ENCODE peak calls at places on chromosomes 4 and X, in six cellular contexts. A is HCT116, N is K562, T is IMR-90, E is GM12878, W is HepG2. I is an unnamed sample.

GRCh38 chr4:45199736-45200135 is 473.4 kb upstream of the GNPDA2 start:
- DNase-seq in W (no peak), E (no peak), T (no peak), N (no peak), A (no peak), I (no peak)

GRCh38 chrX:119688856-119689455 is 4.0 kb downstream of the SEPTIN6 start:
- DNase-seq in E (no peak), N (no peak), A (no peak), W (no peak), T (no peak), I (no peak)

GRCh38 chr4:128570380-128570779 is 239.1 kb upstream of the JADE1 start:
- DNase-seq in W (no peak), N (peak), T (peak), E (no peak), A (no peak), I (peak)

GRCh38 chr4:83828601-83829000 is 292.7 kb downstream of the GPAT3 start:
- DNase-seq in A (no peak), E (no peak), T (peak), N (no peak), W (no peak), I (no peak)

GRCh38 chrX:123361371-123361770 is 177.3 kb downstream of the GRIA3 start:
- DNase-seq in W (no peak), A (no peak), N (no peak), E (no peak), T (no peak), I (no peak)

GRCh38 chr4:106569151-106570029 is 200.8 kb upstream of the GIMD1 start:
- DNase-seq in T (peak), W (no peak), N (no peak), A (no peak), E (no peak), I (no peak)

GRCh38 chr4:68987007-68987406 is 35.4 kb upstream of the UGT2A3 start:
- DNase-seq in E (peak), N (no peak), A (no peak), T (no peak), W (no peak), I (no peak)

GRCh38 chrX:29617276-29617675 is 598.1 kb upstream of the MAGEB2 start:
- DNase-seq in E (no peak), N (no peak), A (no peak), T (peak), W (no peak), I (no peak)

GRCh38 chr4:68283714-68284113 is 38.2 kb upstream of the TMPRSS11B start:
- DNase-seq in N (no peak), E (no peak), W (no peak), A (no peak), T (no peak), I (no peak)

GRCh38 chrX:33336783-33337182 is 125.4 kb upstream of the DMD start:
- DNase-seq in N (no peak), A (no peak), E (no peak), W (peak), T (peak), I (peak)

GRCh38 chr4:90979551-90979950 is 852.4 kb downstream of the CCSER1 start:
- DNase-seq in E (no peak), N (no peak), W (no peak), A (no peak), T (no peak), I (no peak)

GRCh38 chrX:12984629-12985303 is 9.9 kb downstream of the TMSB4X start:
- DNase-seq in E (no peak), T (peak), N (peak), A (peak), W (no peak), I (peak)

GRCh38 chr4:127997534-127998388 is 32.6 kb downstream of the ABHD18 start:
- DNase-seq in T (peak), E (peak), W (no peak), A (no peak), N (no peak), I (no peak)

GRCh38 chrX:9646471-9647038 is 119.1 kb downstream of the GPR143 start:
- DNase-seq in A (no peak), N (peak), T (peak), E (no peak), W (no peak), I (peak)

GRCh38 chr4:139246166-139246565 is 33.9 kb downstream of the MGARP start:
- DNase-seq in N (no peak), T (no peak), W (no peak), E (no peak), A (no peak), I (no peak)

GRCh38 chrX:45602151-45602550 is 401.5 kb upstream of the DIPK2B start:
- DNase-seq in N (no peak), W (no peak), A (no peak), T (peak), E (no peak), I (no peak)

GRCh38 chrX:75603833-75604232 is 81.0 kb upstream of the ZDHHC15 start:
- DNase-seq in W (peak), A (no peak), T (peak), E (no peak), N (peak), I (peak)

GRCh38 chr4:26300314-26301307 is 20.2 kb upstream of the RBPJ start:
- DNase-seq in N (no peak), A (no peak), W (no peak), E (no peak), T (no peak), I (no peak)

GRCh38 chr4:10608501-10609219 is 75.9 kb downstream of the CLNK start:
- DNase-seq in E (no peak), W (no peak), N (no peak), A (no peak), T (peak), I (no peak)

GRCh38 chr4:124146071-124146470 is 566.5 kb downstream of the ANKRD50 start:
- DNase-seq in N (no peak), A (no peak), W (no peak), T (no peak), E (no peak), I (peak)

GRCh38 chr4:20172070-20172760 is 79.5 kb upstream of the SLIT2 start:
- DNase-seq in A (no peak), E (no peak), T (no peak), W (no peak), N (no peak), I (no peak)

GRCh38 chrX:129540725-129541184 is 696 bp downstream of the OCRL start:
- DNase-seq in A (no peak), T (no peak), N (peak), W (peak), E (no peak), I (peak)
- TF ChIP-seq POLR2A in A (no peak), T (no peak), N (no peak), W (no peak), E (no peak), I (no peak)

GRCh38 chr4:55654131-55654530 is 18.0 kb upstream of the NMU start:
- DNase-seq in W (no peak), N (peak), T (no peak), A (no peak), E (no peak), I (no peak)
- H2AFZ ChIP-seq in W (no peak), N (peak), T (no peak), A (no peak), E (no peak), I (no peak)

GRCh38 chr4:8038083-8038482 is 98.4 kb upstream of the AFAP1 start:
- DNase-seq in E (no peak), A (no peak), T (no peak), W (no peak), N (no peak), I (no peak)

GRCh38 chr4:8039290-8039689 is 99.6 kb upstream of the AFAP1 start:
- DNase-seq in N (no peak), E (no peak), A (no peak), T (no peak), W (no peak), I (peak)

GRCh38 chr4:8037150-8037769 is 97.6 kb upstream of the AFAP1 start:
- DNase-seq in N (no peak), E (no peak), A (no peak), W (no peak), T (no peak), I (no peak)

GRCh38 chr4:8040607-8041006 is 100.9 kb upstream of the AFAP1 start:
- DNase-seq in E (no peak), W (no peak), N (no peak), T (no peak), A (no peak), I (no peak)

DNA sequence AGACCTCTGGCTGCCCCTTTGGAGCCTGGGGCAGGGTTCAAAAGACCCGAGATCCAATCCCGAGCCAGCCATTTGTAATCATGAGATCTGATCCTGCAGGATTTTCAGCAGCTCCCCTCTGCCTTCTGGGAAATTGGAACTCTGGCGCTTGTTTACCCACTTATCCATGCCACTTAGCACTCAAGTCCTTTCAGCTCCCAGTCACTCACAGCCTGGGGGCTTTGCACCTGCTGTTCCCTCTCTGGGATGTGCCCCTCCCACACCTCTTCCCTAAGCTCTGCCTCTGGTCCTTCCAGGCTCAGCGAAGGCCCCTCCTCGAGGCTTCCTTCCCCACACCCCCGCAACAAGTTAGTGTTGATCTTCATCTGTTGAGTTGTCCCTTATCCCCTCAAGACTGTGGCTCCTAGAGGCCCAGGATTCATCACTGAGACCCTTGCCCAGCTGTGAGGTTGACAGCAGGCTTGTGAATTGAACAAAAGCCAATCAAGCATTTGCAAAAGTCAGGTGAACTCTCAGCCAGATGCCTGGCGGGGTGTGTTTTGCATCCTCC is 99.1 kb upstream of the AFAP1 start:
- DNase-seq in A (no peak), N (no peak), E (no peak), W (no peak), T (no peak), I (no peak)
- H3K4me2 ChIP-seq in A (no peak), N (no peak), E (no peak), W (no peak), T (no peak), I (no peak)

GRCh38 chrX:24024819-24025740 is 1.9 kb downstream of the KLHL15 start:
- DNase-seq in A (peak), N (peak), E (peak), W (peak), T (peak), I (peak)
- TF ChIP-seq POLR2A in A (peak), N (peak), E (peak), W (peak), T (peak), I (peak)

DNA sequence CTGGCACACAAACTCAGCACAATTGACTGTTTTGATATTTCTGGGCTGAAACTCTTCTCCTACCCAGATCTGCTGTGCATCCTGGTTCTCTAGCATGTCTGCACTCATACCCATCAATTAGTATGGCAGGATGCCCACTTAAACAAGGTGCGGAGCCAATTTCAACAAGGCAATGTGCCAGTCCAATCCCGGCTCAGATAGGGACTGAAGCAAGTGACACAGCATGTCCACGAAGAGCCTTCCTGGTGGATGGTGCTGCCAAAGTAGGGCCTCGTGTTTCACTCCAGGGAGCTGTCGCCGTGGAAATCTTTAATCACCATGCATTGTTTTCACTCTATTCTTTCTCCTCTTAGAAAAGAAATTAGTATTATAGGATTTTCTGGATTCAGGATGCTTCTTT is 40.8 kb upstream of the LSM6 start:
- DNase-seq in N (no peak), E (no peak), T (no peak), A (no peak), W (no peak), I (peak)
- H2AFZ ChIP-seq in N (no peak), E (no peak), T (no peak), A (no peak), W (no peak), I (no peak)

GRCh38 chrX:107626481-107626880 is 1.8 kb upstream of the PRPS1 start:
- DNase-seq in A (no peak), W (no peak), E (no peak), N (peak), T (no peak), I (no peak)
- H3K4me2 ChIP-seq in A (no peak), W (peak), E (no peak), N (no peak), T (no peak), I (no peak)

GRCh38 chrX:132491191-132491590 is 2.4 kb upstream of the MBNL3 start:
- DNase-seq in N (no peak), T (no peak), W (peak), E (no peak), A (no peak), I (no peak)
- TF ChIP-seq POLR2A in N (no peak), T (no peak), W (no peak), E (no peak), A (no peak), I (no peak)

GRCh38 chrX:40098264-40099045 is 697 bp upstream of the BCOR start:
- DNase-seq in N (peak), A (no peak), E (no peak), W (no peak), T (no peak), I (peak)
- H2AFZ ChIP-seq in N (no peak), A (no peak), E (no peak), W (no peak), T (peak), I (no peak)

GRCh38 chr4:88865466-88865865 is 167.8 kb upstream of the NAP1L5 start:
- DNase-seq in W (no peak), E (no peak), T (peak), N (no peak), A (no peak), I (no peak)
- H3K4me2 ChIP-seq in W (peak), E (no peak), T (peak), N (no peak), A (no peak), I (peak)

DNA sequence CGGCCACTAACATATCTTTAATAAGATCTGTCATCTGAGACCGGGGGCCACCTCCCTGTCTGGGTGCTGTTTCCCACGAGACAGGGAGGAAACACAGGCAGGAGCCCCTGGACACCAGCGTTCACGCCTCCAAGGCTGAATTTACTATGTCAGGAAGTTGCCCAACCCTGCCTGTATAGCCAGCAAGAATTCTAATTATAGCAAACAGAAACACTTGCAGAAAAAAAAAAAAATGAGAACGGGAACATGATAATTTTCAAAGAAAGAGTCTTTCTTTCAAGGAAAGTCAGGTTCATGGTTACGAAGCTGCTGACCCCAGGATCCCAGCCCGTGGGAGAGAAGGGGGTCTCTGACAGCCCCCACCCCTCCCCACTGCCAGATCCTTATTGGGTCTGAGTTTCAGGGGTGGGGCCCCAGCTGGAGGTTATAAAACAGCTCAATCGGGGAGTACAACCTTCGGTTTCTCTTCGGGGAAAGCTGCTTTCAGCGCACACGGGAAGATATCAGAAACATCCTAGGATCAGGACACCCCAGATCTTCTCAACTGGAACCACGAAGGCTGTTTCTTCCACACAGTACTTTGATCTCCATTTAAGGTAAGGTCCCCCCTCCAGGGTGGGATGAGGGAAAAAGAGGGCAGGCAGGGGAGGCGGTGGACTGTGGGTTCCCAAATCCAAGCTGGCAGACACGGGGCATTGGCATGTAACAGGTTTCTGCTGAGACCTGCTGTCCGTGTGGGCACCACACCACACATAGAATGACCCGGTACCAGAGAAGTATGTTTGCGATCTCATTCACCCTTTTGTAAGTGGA is at the start of gene IL3RA:
- DNase-seq in N (no peak), A (no peak), T (no peak), E (peak), W (no peak), I (peak)
- TF ChIP-seq POLR2A in N (no peak), A (no peak), T (no peak), E (peak), W (no peak), I (no peak)